ENCODE peak calls at places on chromosomes 16 and 17, in eight cellular contexts. One of them, this sample, is unnamed.

GRCh38 chr17:72373910-72374741 is 253.3 kb downstream of the SOX9 start:
- DNase-seq in PC-9: no peak
- DNase-seq in Peyer's patch: no peak
- DNase-seq in AG04450: no peak
- DNase-seq in stomach: no peak
- DNase-seq in astrocyte: peak; percentile 50
- DNase-seq in CD8-positive, alpha-beta memory T cell: no peak
- DNase-seq in right lobe of liver: no peak
- DNase-seq in this sample: no peak

GRCh38 chr16:75065149-75065807 is 51.3 kb downstream of the LDHD start:
- DNase-seq in PC-9: peak; percentile 94
- DNase-seq in Peyer's patch: no peak
- DNase-seq in AG04450: no peak
- DNase-seq in stomach: no peak
- DNase-seq in astrocyte: no peak
- DNase-seq in CD8-positive, alpha-beta memory T cell: peak; percentile 56
- DNase-seq in right lobe of liver: no peak
- DNase-seq in this sample: peak; percentile 18

GRCh38 chr17:38628441-38628840 is 22.7 kb upstream of the SRCIN1 start:
- DNase-seq in PC-9: peak; percentile 51
- DNase-seq in Peyer's patch: no peak
- DNase-seq in AG04450: no peak
- DNase-seq in stomach: no peak
- DNase-seq in astrocyte: no peak
- DNase-seq in CD8-positive, alpha-beta memory T cell: no peak
- DNase-seq in right lobe of liver: no peak
- DNase-seq in this sample: no peak

GRCh38 chr16:27321013-27321960 is 7.5 kb downstream of the IL4R start:
- DNase-seq in PC-9: peak; percentile 82
- DNase-seq in Peyer's patch: no peak
- DNase-seq in AG04450: no peak
- DNase-seq in stomach: no peak
- DNase-seq in astrocyte: peak; percentile 51
- DNase-seq in CD8-positive, alpha-beta memory T cell: no peak
- DNase-seq in right lobe of liver: no peak
- DNase-seq in this sample: no peak

GRCh38 chr17:38861399-38861843 is 7.9 kb upstream of the RPL23 start:
- DNase-seq in PC-9: no peak
- DNase-seq in Peyer's patch: no peak
- DNase-seq in AG04450: no peak
- DNase-seq in stomach: no peak
- DNase-seq in astrocyte: no peak
- DNase-seq in CD8-positive, alpha-beta memory T cell: no peak
- DNase-seq in right lobe of liver: no peak
- DNase-seq in this sample: no peak

GRCh38 chr17:79777166-79777843 is 643 bp upstream of the CBX2 start:
- DNase-seq in PC-9: no peak
- DNase-seq in Peyer's patch: no peak
- DNase-seq in AG04450: no peak
- DNase-seq in stomach: peak; percentile 29
- DNase-seq in astrocyte: peak; percentile 20
- DNase-seq in CD8-positive, alpha-beta memory T cell: no peak
- DNase-seq in right lobe of liver: peak; percentile 74
- DNase-seq in this sample: no peak

GRCh38 chr16:80117731-80118130 is 423.1 kb upstream of the DYNLRB2 start:
- DNase-seq in PC-9: no peak
- DNase-seq in Peyer's patch: no peak
- DNase-seq in AG04450: no peak
- DNase-seq in stomach: no peak
- DNase-seq in astrocyte: no peak
- DNase-seq in CD8-positive, alpha-beta memory T cell: no peak
- DNase-seq in right lobe of liver: no peak
- DNase-seq in this sample: no peak

GRCh38 chr17:6353161-6353560 is 81.8 kb downstream of the AIPL1 start:
- DNase-seq in PC-9: no peak
- DNase-seq in Peyer's patch: no peak
- DNase-seq in AG04450: no peak
- DNase-seq in stomach: no peak
- DNase-seq in astrocyte: no peak
- DNase-seq in CD8-positive, alpha-beta memory T cell: no peak
- DNase-seq in right lobe of liver: no peak
- DNase-seq in this sample: no peak

GRCh38 chr17:81258292-81258691 is 19.2 kb downstream of the NDUFAF8 start:
- DNase-seq in PC-9: no peak
- DNase-seq in Peyer's patch: no peak
- DNase-seq in AG04450: no peak
- DNase-seq in stomach: no peak
- DNase-seq in astrocyte: no peak
- DNase-seq in CD8-positive, alpha-beta memory T cell: no peak
- DNase-seq in right lobe of liver: no peak
- DNase-seq in this sample: no peak

GRCh38 chr17:700504-701094 is 14.0 kb downstream of the VPS53 start:
- DNase-seq in PC-9: no peak
- DNase-seq in Peyer's patch: no peak
- DNase-seq in AG04450: no peak
- DNase-seq in stomach: no peak
- DNase-seq in astrocyte: no peak
- DNase-seq in CD8-positive, alpha-beta memory T cell: no peak
- DNase-seq in right lobe of liver: no peak
- DNase-seq in this sample: no peak

GRCh38 chr17:27984404-27984803 is 58.1 kb upstream of the NLK start:
- DNase-seq in PC-9: no peak
- DNase-seq in Peyer's patch: no peak
- DNase-seq in AG04450: no peak
- DNase-seq in stomach: no peak
- DNase-seq in astrocyte: no peak
- DNase-seq in CD8-positive, alpha-beta memory T cell: no peak
- DNase-seq in right lobe of liver: no peak
- DNase-seq in this sample: no peak

GRCh38 chr17:51995797-51996403 is 162.6 kb downstream of the CA10 start:
- DNase-seq in PC-9: no peak
- DNase-seq in Peyer's patch: no peak
- DNase-seq in AG04450: no peak
- DNase-seq in stomach: no peak
- DNase-seq in astrocyte: no peak
- DNase-seq in CD8-positive, alpha-beta memory T cell: no peak
- DNase-seq in right lobe of liver: no peak
- DNase-seq in this sample: no peak

GRCh38 chr17:77859035-77859360 is 99.5 kb upstream of the TNRC6C start:
- DNase-seq in PC-9: no peak
- DNase-seq in Peyer's patch: no peak
- DNase-seq in AG04450: no peak
- DNase-seq in stomach: no peak
- DNase-seq in astrocyte: no peak
- DNase-seq in CD8-positive, alpha-beta memory T cell: no peak
- DNase-seq in right lobe of liver: peak; percentile 49
- DNase-seq in this sample: no peak

GRCh38 chr16:86501989-86502855 is 8.1 kb upstream of the FOXF1 start:
- DNase-seq in PC-9: no peak
- DNase-seq in Peyer's patch: no peak
- DNase-seq in AG04450: no peak
- DNase-seq in stomach: no peak
- DNase-seq in astrocyte: no peak
- DNase-seq in CD8-positive, alpha-beta memory T cell: no peak
- DNase-seq in right lobe of liver: no peak
- DNase-seq in this sample: no peak

DNA sequence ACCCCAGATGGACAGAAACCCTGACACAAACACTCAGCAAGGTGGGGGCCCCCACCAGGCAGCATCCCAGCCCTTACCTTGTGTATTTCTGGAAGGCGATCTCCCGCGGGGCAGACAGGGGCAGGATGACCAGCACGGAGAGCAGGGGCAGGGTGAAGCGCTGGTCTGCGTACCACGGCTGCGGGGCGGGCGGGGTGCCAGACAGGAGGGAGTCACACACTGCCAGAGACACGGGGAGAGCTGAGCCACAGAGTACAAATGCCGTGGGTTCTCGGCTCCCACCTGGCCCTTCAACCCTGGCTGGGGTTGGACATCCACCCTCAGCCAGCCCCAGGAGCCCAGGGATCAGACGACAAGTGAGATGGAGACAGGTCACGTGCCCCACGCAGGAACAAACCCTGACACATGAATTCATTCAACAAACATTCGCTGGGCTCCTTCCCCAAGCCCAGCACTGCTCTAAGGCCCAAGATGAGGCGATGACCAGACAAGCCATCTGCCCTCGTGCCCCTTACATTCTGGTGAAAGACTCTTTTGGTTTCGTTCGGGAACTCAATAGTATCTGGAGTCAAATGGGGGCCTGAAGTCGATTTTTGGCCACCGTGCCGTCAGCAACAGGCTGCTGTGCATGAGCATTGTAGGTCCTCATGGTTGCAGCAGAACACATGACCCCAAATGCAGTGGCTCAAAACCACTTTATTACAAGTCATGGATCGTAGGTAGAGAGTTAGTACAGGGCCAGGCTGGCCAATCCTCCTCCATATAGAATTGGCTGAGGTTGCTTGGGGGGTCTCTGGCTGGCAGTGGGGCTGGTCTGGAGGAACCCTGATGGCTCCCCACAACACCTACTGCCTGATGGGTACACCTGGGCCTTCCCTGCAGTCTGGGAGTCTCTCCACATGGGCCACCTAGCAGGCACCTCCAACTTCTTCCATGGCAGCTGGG is 9.1 kb downstream of the SLC38A8 start:
- DNase-seq in PC-9: no peak
- DNase-seq in Peyer's patch: no peak
- DNase-seq in AG04450: no peak
- DNase-seq in stomach: no peak
- DNase-seq in astrocyte: no peak
- DNase-seq in CD8-positive, alpha-beta memory T cell: no peak
- DNase-seq in right lobe of liver: no peak
- DNase-seq in this sample: no peak
- H3K9me3 ChIP-seq in PC-9: peaks cover 5% of the 10 kb centered on the region
- H3K9me3 ChIP-seq in Peyer's patch: no peaks in the 10 kb centered on the region
- H3K9me3 ChIP-seq in AG04450: peaks cover 10% of the 10 kb centered on the region
- H3K9me3 ChIP-seq in stomach: peaks cover 11% of the 10 kb centered on the region
- H3K9me3 ChIP-seq in astrocyte: peaks cover 9% of the 10 kb centered on the region
- H3K9me3 ChIP-seq in CD8-positive, alpha-beta memory T cell: no peaks in the 10 kb centered on the region
- H3K9me3 ChIP-seq in right lobe of liver: no peaks in the 10 kb centered on the region
- H3K9me3 ChIP-seq in this sample: no peaks in the 10 kb centered on the region

DNA sequence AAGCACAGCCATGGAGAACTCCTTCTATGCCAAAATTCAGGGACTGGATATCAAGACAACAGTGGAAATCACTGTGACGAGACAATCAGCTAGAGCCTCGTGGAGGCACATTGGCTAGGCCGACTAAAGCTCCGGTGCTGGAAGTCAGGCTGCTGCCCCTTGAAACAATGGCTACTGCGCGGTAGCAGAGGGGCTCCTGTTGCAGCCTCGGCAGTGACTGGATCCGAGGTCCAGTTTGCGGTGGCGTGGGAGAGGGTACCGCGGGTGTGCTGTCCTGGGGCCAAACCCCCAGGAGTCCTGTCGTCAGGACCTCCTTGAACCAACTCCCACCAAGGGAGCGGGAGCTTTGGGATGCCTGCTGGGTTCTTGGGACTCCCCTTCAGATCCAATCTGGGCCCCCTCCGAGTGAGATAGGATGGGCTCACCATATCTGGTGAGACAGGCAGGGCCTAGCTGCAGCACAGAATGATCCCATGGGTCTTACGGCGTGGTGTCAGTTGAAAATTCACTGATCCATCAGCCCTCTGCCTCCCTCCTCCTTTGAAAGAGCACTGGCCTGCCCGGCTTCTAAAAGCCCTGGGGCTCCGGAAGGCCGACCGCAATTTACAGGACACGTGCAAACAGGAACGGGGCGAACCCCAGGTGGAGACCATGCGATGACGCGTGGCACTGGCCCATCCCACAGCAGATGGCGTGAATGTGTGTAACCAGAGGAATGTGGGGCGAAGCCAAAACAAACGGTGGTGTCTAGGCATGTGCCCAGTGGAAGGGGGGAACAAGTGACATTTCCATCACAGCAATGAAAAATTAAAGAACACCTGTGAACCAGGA is 15.8 kb upstream of the KCNJ18 start:
- DNase-seq in PC-9: no peak
- DNase-seq in Peyer's patch: no peak
- DNase-seq in AG04450: no peak
- DNase-seq in stomach: no peak
- DNase-seq in astrocyte: no peak
- DNase-seq in CD8-positive, alpha-beta memory T cell: peak; percentile 45
- DNase-seq in right lobe of liver: no peak
- DNase-seq in this sample: no peak
- H3K9me3 ChIP-seq in PC-9: no peaks in the 10 kb centered on the region
- H3K9me3 ChIP-seq in Peyer's patch: no peaks in the 10 kb centered on the region
- H3K9me3 ChIP-seq in AG04450: peaks cover 81% of the 10 kb centered on the region
- H3K9me3 ChIP-seq in stomach: peaks cover 9% of the 10 kb centered on the region
- H3K9me3 ChIP-seq in astrocyte: peaks cover 26% of the 10 kb centered on the region
- H3K9me3 ChIP-seq in CD8-positive, alpha-beta memory T cell: no peaks in the 10 kb centered on the region
- H3K9me3 ChIP-seq in right lobe of liver: no peaks in the 10 kb centered on the region
- H3K9me3 ChIP-seq in this sample: no peaks in the 10 kb centered on the region

DNA sequence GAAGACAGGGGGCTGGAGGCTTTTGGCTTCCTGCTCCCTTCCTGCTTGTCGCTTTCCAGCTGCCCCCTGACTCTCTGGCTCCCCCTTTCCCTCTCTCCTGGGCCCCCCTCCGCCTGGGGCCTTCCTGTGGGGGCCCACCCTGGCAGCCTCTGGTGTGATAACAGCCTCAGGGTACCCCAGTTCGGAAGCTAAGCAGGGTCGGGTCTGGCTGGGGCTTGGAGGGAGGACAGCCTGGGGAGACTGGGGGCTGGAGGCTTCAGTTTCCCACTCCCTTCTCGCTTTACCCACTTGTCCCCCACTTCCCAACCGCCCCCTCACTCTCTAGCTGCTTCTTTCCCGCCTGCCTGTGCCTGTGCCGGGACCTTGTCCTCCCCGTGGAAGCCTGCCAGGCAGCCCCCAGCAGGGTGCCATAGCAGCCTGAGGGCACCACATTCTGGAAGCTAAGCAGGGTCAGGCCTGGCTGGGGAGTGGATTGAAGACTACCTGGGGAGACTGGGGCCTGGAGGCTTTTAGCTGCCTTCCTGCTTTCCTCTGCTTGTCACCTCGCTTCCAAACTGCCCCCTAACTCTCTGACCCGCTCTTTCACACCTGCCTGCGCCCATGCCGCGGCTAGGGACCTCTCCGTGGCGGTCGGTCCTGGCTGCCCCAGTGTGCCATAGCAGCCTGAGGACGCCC is 2275.5 kb downstream of the TP53TG3F start:
- DNase-seq in PC-9: no peak
- DNase-seq in Peyer's patch: no peak
- DNase-seq in AG04450: no peak
- DNase-seq in stomach: no peak
- DNase-seq in astrocyte: no peak
- DNase-seq in CD8-positive, alpha-beta memory T cell: no peak
- DNase-seq in right lobe of liver: no peak
- DNase-seq in this sample: no peak
- H3K9me3 ChIP-seq in PC-9: no peaks in the 10 kb centered on the region
- H3K9me3 ChIP-seq in Peyer's patch: no peaks in the 10 kb centered on the region
- H3K9me3 ChIP-seq in AG04450: peaks cover 49% of the 10 kb centered on the region
- H3K9me3 ChIP-seq in stomach: peaks cover 60% of the 10 kb centered on the region
- H3K9me3 ChIP-seq in astrocyte: peaks cover 3% of the 10 kb centered on the region
- H3K9me3 ChIP-seq in CD8-positive, alpha-beta memory T cell: no peaks in the 10 kb centered on the region
- H3K9me3 ChIP-seq in right lobe of liver: no peaks in the 10 kb centered on the region
- H3K9me3 ChIP-seq in this sample: peaks cover 9% of the 10 kb centered on the region

DNA sequence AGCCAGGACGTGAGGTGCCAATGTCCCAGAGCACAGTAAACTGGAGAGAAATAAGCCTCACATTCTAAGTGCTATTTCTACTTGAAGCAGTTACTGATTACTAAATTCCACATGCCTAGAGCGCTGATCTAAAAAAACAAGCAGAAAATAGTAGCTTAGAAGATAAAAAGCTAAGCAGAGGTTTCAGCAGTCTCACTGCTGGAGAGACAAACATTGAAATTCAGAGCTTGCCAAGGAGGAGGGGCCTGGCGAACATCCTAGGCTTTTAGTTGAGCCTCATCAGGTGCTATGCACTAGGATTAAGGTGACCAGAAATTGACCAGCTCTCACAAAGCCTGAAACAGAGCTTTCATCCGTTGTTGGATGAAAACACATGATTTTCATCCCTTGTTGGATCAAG is 136.9 kb upstream of the FAM20A start:
- DNase-seq in PC-9: no peak
- DNase-seq in Peyer's patch: no peak
- DNase-seq in AG04450: no peak
- DNase-seq in stomach: peak; percentile 39
- DNase-seq in astrocyte: no peak
- DNase-seq in CD8-positive, alpha-beta memory T cell: no peak
- DNase-seq in right lobe of liver: no peak
- DNase-seq in this sample: no peak
- H3K9me3 ChIP-seq in PC-9: peaks cover 4% of the 10 kb centered on the region
- H3K9me3 ChIP-seq in Peyer's patch: no peaks in the 10 kb centered on the region
- H3K9me3 ChIP-seq in AG04450: no peaks in the 10 kb centered on the region
- H3K9me3 ChIP-seq in stomach: peaks cover 8% of the 10 kb centered on the region
- H3K9me3 ChIP-seq in astrocyte: peaks cover 7% of the 10 kb centered on the region
- H3K9me3 ChIP-seq in CD8-positive, alpha-beta memory T cell: no peaks in the 10 kb centered on the region
- H3K9me3 ChIP-seq in right lobe of liver: no peaks in the 10 kb centered on the region
- H3K9me3 ChIP-seq in this sample: no peaks in the 10 kb centered on the region

This sample was measured in T-helper 17 cell.